ENCODE peak calls at places on chromosomes 16 and 17, in six cellular contexts. Z, I, N, L, W and E are unnamed samples.

GRCh38 chr17:67202503-67202902 is 42.5 kb downstream of the HELZ start:
- DNase-seq in Z (no peak), I (no peak), N (no peak), L (no peak), W (no peak), E (no peak)

GRCh38 chr16:4517812-4518211 is 20.8 kb downstream of the CDIP1 start:
- DNase-seq in Z (no peak), I (no peak), N (no peak), L (no peak), W (peak; percentile 52), E (peak; percentile 63)

GRCh38 chr16:57091990-57092785 is at the start of gene CPNE2:
- DNase-seq in Z (no peak), I (peak; percentile 76), N (peak; percentile 84), L (peak; percentile 21), W (peak; percentile 82), E (no peak)

GRCh38 chr16:11004351-11004750 is 60.0 kb downstream of the CLEC16A start:
- DNase-seq in Z (peak; percentile 34), I (no peak), N (no peak), L (no peak), W (no peak), E (no peak)

GRCh38 chr16:81367821-81368220 is 53.1 kb downstream of the GAN start:
- DNase-seq in Z (no peak), I (no peak), N (no peak), L (no peak), W (no peak), E (no peak)

GRCh38 chr17:50033316-50033715 is 22.6 kb upstream of the ITGA3 start:
- DNase-seq in Z (no peak), I (no peak), N (peak; percentile 85), L (no peak), W (no peak), E (no peak)

GRCh38 chr16:69048328-69049120 is 56.9 kb upstream of the HAS3 start:
- DNase-seq in Z (no peak), I (no peak), N (no peak), L (no peak), W (no peak), E (no peak)

GRCh38 chr17:2171725-2172446 is 117.0 kb downstream of the HIC1 start:
- DNase-seq in Z (peak; percentile 72), I (peak; percentile 69), N (peak; percentile 89), L (no peak), W (no peak), E (no peak)

GRCh38 chr17:17981330-17981729 is 8.7 kb downstream of the DRC3 start:
- DNase-seq in Z (no peak), I (no peak), N (no peak), L (no peak), W (no peak), E (no peak)

DNA sequence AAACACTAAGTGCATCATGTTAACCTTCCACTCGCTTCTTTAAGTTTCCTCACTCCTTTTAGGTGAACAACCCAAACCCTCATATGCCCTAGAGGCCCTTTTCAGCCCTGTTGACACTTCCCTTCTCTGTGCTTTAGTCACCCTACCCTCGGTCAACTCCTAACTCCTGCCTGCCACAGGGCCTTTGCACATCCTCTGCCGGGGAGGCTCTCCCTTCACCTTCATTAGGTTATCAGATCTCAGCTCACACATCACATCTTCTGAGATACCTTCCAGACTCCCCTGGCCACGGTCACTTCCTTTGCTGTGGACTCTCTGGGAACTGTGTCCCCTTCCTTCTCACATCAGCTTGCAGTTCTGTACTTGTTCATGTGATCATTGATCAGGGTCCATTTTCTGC is 574.4 kb downstream of the MAF start:
- DNase-seq in Z (no peak), I (no peak), N (no peak), L (no peak), W (no peak), E (no peak)
- H3K9me3 ChIP-seq in Z (no peaks in the 10 kb centered on the region), I (no peaks in the 10 kb centered on the region), N (no peaks in the 10 kb centered on the region), L (no peaks in the 10 kb centered on the region), W (no peaks in the 10 kb centered on the region), E (no peaks in the 10 kb centered on the region)

GRCh38 chr17:22128171-22128570 is 435.8 kb downstream of the KCNJ18 start:
- DNase-seq in Z (no peak), I (no peak), N (no peak), L (no peak), W (no peak), E (no peak)
- H3K9me3 ChIP-seq in Z (peaks cover 19% of the 10 kb centered on the region), I (no peaks in the 10 kb centered on the region), N (no peaks in the 10 kb centered on the region), L (no peaks in the 10 kb centered on the region), W (no peaks in the 10 kb centered on the region), E (no peaks in the 10 kb centered on the region)

GRCh38 chr17:75624714-75625345 is 8.4 kb upstream of the SMIM5 start:
- DNase-seq in Z (no peak), I (no peak), N (no peak), L (no peak), W (no peak), E (no peak)
- H3K9me3 ChIP-seq in Z (no peaks in the 10 kb centered on the region), I (no peaks in the 10 kb centered on the region), N (no peaks in the 10 kb centered on the region), L (no peaks in the 10 kb centered on the region), W (no peaks in the 10 kb centered on the region), E (no peaks in the 10 kb centered on the region)

GRCh38 chr17:34220776-34221390 is 34.2 kb upstream of the CCL2 start:
- DNase-seq in Z (no peak), I (no peak), N (no peak), L (no peak), W (no peak), E (no peak)
- H3K9me3 ChIP-seq in Z (peaks cover 3% of the 10 kb centered on the region), I (no peaks in the 10 kb centered on the region), N (no peaks in the 10 kb centered on the region), L (no peaks in the 10 kb centered on the region), W (no peaks in the 10 kb centered on the region), E (no peaks in the 10 kb centered on the region)

GRCh38 chr16:15966420-15967222 is 17.2 kb downstream of the ABCC1 start:
- DNase-seq in Z (peak; percentile 85), I (no peak), N (no peak), L (no peak), W (no peak), E (no peak)
- H3K9me3 ChIP-seq in Z (no peaks in the 10 kb centered on the region), I (no peaks in the 10 kb centered on the region), N (no peaks in the 10 kb centered on the region), L (no peaks in the 10 kb centered on the region), W (peaks cover 8% of the 10 kb centered on the region), E (peaks cover 34% of the 10 kb centered on the region)

GRCh38 chr17:45300060-45300751 is 16.6 kb downstream of the MAP3K14 start:
- DNase-seq in Z (no peak), I (no peak), N (no peak), L (no peak), W (no peak), E (no peak)

GRCh38 chr17:45296003-45296832 is 20.6 kb downstream of the MAP3K14 start:
- DNase-seq in Z (peak; percentile 69), I (peak; percentile 70), N (no peak), L (no peak), W (no peak), E (no peak)

GRCh38 chr17:45296833-45297124 is 20.0 kb downstream of the MAP3K14 start:
- DNase-seq in Z (no peak), I (no peak), N (no peak), L (no peak), W (no peak), E (no peak)

GRCh38 chr17:45299311-45299710 is 17.5 kb downstream of the MAP3K14 start:
- DNase-seq in Z (no peak), I (no peak), N (no peak), L (no peak), W (no peak), E (no peak)

DNA sequence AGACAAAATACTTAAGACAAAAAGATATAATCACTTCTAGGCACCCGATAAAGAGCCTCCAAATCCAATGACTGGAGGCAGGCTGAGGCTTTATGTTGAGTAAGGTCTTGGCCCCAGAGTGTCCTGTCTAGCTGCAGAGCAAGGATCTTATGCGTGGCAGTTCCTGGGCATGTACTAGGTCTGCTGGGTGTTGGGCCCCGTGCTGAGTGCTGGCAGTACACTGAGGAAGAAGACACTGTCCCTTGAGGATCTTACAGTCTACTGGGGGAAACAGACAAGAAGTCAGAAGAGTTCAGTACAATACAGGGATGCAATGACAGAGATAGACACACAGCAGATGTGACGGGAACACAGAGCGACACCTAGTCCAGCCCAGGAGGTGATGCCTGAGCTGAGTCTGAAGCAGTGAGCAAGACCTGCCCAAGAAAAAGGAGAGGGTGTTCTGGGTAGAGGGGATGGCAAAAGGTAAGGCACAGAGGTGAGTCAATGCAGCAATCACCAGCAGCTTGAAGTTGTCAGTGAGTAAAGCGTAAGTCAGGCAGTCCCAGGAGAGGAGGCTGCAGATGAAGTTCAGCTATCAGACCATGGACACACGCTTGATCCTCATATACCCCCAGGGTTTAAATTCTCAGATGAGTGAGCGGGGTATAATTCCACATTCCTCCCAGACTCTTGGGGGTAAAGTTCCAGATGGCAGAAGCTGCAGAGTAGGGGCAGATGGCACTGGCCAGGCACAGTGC is 18.1 kb downstream of the MAP3K14 start:
- DNase-seq in Z (no peak), I (no peak), N (no peak), L (no peak), W (no peak), E (no peak)
- H3K9me3 ChIP-seq in Z (no peaks in the 10 kb centered on the region), I (no peaks in the 10 kb centered on the region), N (no peaks in the 10 kb centered on the region), L (no peaks in the 10 kb centered on the region), W (no peaks in the 10 kb centered on the region), E (no peaks in the 10 kb centered on the region)

DNA sequence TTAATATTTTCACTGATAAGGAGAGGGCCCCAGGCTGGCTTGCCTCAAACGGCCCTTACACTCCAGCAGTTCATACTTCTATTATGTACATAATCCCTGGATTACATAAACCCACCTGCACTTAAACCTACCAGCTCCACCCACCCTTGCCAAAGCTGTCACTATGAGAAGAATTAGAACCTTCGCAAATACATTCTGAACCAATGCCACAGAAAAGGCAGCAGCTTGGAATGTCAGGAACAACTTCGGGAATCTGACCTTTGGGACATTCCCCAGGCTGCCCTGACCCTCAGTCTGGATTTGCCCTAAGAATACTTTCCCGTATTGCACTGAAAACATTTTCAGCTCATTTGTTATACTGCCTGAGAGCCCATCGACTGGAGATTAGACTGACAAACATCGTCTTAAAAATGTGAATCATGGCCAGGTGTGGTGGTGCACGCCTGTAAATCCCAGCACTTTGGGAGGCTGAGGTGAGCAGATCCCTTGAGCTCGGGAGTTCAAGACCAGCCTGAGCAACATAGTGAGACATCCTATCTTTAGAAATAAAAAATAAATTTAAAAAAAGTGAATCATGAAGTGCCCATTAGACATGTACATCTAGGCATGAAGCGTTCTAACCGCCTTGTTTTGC is 21.0 kb upstream of the SEC14L1 start:
- DNase-seq in Z (no peak), I (no peak), N (no peak), L (no peak), W (peak; percentile 76), E (no peak)
- H3K9me3 ChIP-seq in Z (no peaks in the 10 kb centered on the region), I (no peaks in the 10 kb centered on the region), N (no peaks in the 10 kb centered on the region), L (no peaks in the 10 kb centered on the region), W (peaks cover 3% of the 10 kb centered on the region), E (no peaks in the 10 kb centered on the region)

GRCh38 chr17:31645351-31645750 is 213.7 kb downstream of the COPRS start:
- DNase-seq in Z (no peak), I (no peak), N (no peak), L (no peak), W (no peak), E (no peak)
- H3K9me3 ChIP-seq in Z (peaks cover 6% of the 10 kb centered on the region), I (peaks cover 10% of the 10 kb centered on the region), N (peaks cover 12% of the 10 kb centered on the region), L (no peaks in the 10 kb centered on the region), W (peaks cover 17% of the 10 kb centered on the region), E (peaks cover 24% of the 10 kb centered on the region)

GRCh38 chr17:22492331-22492730 is 800.0 kb downstream of the KCNJ18 start:
- DNase-seq in Z (no peak), I (no peak), N (no peak), L (no peak), W (no peak), E (no peak)
- H3K9me3 ChIP-seq in Z (peaks cover 19% of the 10 kb centered on the region), I (peaks cover 5% of the 10 kb centered on the region), N (peaks cover 3% of the 10 kb centered on the region), L (no peaks in the 10 kb centered on the region), W (no peaks in the 10 kb centered on the region), E (no peaks in the 10 kb centered on the region)

DNA sequence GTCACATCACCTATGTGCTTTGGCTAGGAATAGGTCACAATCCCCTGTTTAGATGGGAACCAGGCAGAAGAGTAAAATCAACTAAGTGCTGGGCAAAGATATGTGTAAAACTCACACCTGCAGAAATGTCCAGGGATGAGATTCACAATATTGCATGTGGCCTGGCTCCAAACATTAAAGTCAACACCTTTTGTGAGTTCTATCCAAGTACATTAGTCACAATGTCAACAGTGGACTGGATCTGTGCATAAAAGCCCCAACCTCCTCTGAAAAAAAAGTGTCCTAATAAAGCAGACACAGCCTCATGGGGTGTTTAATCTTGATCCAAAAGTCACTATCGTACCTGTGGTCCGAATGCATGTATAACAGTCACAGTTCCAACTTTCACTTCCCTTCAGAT is 1990.3 kb downstream of the TP53TG3F start:
- DNase-seq in Z (no peak), I (no peak), N (no peak), L (no peak), W (no peak), E (no peak)
- H3K9me3 ChIP-seq in Z (peaks cover 56% of the 10 kb centered on the region), I (peaks cover 32% of the 10 kb centered on the region), N (peaks cover 24% of the 10 kb centered on the region), L (peaks cover 8% of the 10 kb centered on the region), W (peaks cover 6% of the 10 kb centered on the region), E (peaks cover 66% of the 10 kb centered on the region)